ENCODE peak calls at places on chromosomes 11 and 22, in nine cellular contexts. O is K562, U is suprapubic skin, Y is ovary, Q is brain microvascular endothelial cell, G is endodermal cell, L is right atrium auricular region, A is neural progenitor cell, C is tibial nerve. R is an unnamed sample.
A peak's percentile ranks its signal among the peaks of the same experiment; 100 is the strongest.

GRCh38 chr11:126140932-126141291 is 70.5 kb downstream of the RPUSD4 start:
- DNase-seq in O (no peak), U (no peak), Y (peak; percentile 83), Q (no peak), G (no peak), L (peak; percentile 82), A (no peak), C (peak; percentile 65), R (no peak)

GRCh38 chr11:123183391-123184099 is 11.5 kb downstream of the CLMP start:
- DNase-seq in O (no peak), U (no peak), Y (no peak), Q (no peak), G (no peak), L (no peak), A (no peak), C (no peak), R (no peak)

GRCh38 chr11:9616858-9617257 is 43.4 kb downstream of the WEE1 start:
- DNase-seq in O (no peak), U (no peak), Y (no peak), Q (no peak), G (no peak), L (no peak), A (no peak), C (no peak), R (no peak)

GRCh38 chr11:115360186-115360824 is 143.9 kb downstream of the CADM1 start:
- DNase-seq in O (no peak), U (no peak), Y (no peak), Q (no peak), G (no peak), L (no peak), A (no peak), C (no peak), R (no peak)

GRCh38 chr11:67022961-67023956 is at the start of gene SYT12:
- DNase-seq in O (no peak), U (no peak), Y (no peak), Q (no peak), G (peak; percentile 73), L (no peak), A (peak; percentile 65), C (no peak), R (no peak)

GRCh38 chr22:45564349-45565030 is 61.8 kb downstream of the FBLN1 start:
- DNase-seq in O (no peak), U (no peak), Y (no peak), Q (no peak), G (no peak), L (no peak), A (no peak), C (no peak), R (no peak)

GRCh38 chr11:2419638-2420501 is 19.3 kb downstream of the TSSC4 start:
- DNase-seq in O (peak; percentile 76), U (no peak), Y (peak; percentile 79), Q (peak; percentile 48), G (peak; percentile 92), L (peak; percentile 84), A (peak; percentile 90), C (peak; percentile 76), R (no peak)

GRCh38 chr11:33471541-33471940 is 214.4 kb downstream of the HIPK3 start:
- DNase-seq in O (no peak), U (no peak), Y (no peak), Q (no peak), G (no peak), L (no peak), A (no peak), C (no peak), R (no peak)

GRCh38 chr11:73315288-73316020 is 7.4 kb downstream of the ARHGEF17 start:
- DNase-seq in O (no peak), U (no peak), Y (peak; percentile 31), Q (no peak), G (no peak), L (no peak), A (peak; percentile 39), C (no peak), R (no peak)

GRCh38 chr11:64284048-64284961 is at the start of gene BAD:
- DNase-seq in O (peak; percentile 99), U (peak; percentile 97), Y (peak; percentile 96), Q (peak; percentile 92), G (peak; percentile 99), L (peak; percentile 97), A (peak; percentile 98), C (peak; percentile 91), R (no peak)

GRCh38 chr11:5631969-5632635 is 7.3 kb downstream of the TRIM34 start:
- DNase-seq in O (no peak), U (no peak), Y (no peak), Q (no peak), G (no peak), L (no peak), A (no peak), C (no peak), R (no peak)

GRCh38 chr11:128334311-128335044 is 252.9 kb downstream of the ETS1 start:
- DNase-seq in O (no peak), U (peak; percentile 75), Y (peak; percentile 35), Q (no peak), G (no peak), L (no peak), A (no peak), C (no peak), R (no peak)

GRCh38 chr11:119361056-119361787 is 14.7 kb upstream of the MFRP start:
- DNase-seq in O (peak; percentile 67), U (peak; percentile 61), Y (peak; percentile 45), Q (peak; percentile 70), G (peak; percentile 90), L (no peak), A (peak; percentile 91), C (no peak), R (peak; percentile 48)

GRCh38 chr11:76210920-76211851 is 4.9 kb upstream of the WNT11 start:
- DNase-seq in O (no peak), U (no peak), Y (no peak), Q (no peak), G (peak; percentile 52), L (no peak), A (no peak), C (no peak), R (no peak)
- H3K4me3 ChIP-seq in O (no peak overlapping the region), U (peak overlapping the region; percentile 73), Y (peak overlapping the region; percentile 31), Q (peak overlapping the region; percentile 29), G (peak overlapping the region; percentile 79), L (peak overlapping the region; percentile 67), A (peak overlapping the region; percentile 56), C (no peak overlapping the region), R (peak overlapping the region; percentile 10)

DNA sequence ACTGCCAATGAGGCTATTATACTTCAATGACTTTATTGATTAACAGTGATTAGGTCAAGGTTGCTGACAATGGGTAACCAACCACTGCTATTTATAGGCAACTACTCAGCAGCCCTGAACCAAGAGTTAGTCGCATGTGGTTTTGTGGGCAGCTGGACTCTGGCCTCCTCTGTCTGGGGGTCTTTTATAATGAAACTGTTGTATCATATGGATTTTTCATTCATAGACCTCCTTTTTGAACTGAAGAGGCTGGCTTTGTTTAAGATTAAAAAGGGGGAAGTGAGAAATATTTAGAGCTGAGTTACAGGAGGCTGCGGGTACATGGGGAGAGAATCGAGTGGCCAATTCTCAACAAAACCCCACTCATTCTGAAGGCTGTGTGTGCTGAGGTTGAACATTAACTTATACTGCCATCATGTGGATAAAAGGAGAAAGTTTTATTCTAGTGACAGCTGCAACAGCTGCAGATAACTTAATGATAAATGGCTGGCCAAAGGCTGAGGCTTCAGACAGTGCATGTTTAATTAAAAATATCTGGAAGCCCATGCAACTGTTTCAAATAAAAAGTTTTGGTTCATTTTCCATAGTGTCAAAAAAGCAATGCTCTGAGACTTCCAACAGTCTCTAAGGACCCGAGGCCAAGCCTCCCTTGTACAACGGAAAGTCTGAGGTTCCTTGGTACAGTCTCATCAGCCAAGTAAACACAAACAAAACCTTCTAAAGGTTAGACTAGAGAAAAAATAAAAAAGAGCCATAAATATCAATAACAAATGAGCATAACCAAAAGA is 682.6 kb downstream of the KCNA4 start:
- DNase-seq in O (no peak), U (no peak), Y (no peak), Q (peak; percentile 65), G (peak; percentile 47), L (no peak), A (peak; percentile 56), C (no peak), R (no peak)
- TF ChIP-seq CTCF in O (no peak), U (peak; percentile 11), Y (no peak), Q (peak; percentile 46), G (peak; percentile 77), L (peak; percentile 51), A (peak; percentile 65), C (peak; percentile 37), R (peak; percentile 44)

DNA sequence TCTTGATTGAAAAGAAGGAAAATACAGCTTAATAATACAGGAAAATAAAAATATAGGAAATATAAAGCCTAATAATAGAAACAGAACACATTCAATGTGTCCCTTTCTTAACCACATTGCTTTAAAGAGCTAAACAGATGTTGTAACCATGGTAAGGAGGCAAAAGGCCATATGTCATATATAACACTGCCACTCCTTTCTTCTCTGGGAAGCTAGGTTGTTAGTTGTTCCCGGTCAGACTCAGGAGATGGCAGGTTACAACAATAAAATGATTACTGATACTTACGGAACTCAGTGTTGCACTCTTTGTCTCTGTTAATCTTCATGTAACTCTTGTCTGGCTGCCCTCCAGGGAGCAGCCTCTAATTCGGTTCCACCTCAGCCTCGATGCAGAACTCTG is 134.7 kb upstream of the PGR start:
- DNase-seq in O (no peak), U (no peak), Y (no peak), Q (no peak), G (no peak), L (no peak), A (peak; percentile 37), C (no peak), R (no peak)
- H3K36me3 ChIP-seq in O (no peaks in the 10 kb centered on the region), U (no peaks in the 10 kb centered on the region), Y (no peaks in the 10 kb centered on the region), Q (no peaks in the 10 kb centered on the region), G (no peaks in the 10 kb centered on the region), L (no peaks in the 10 kb centered on the region), A (no peaks in the 10 kb centered on the region), C (no peaks in the 10 kb centered on the region), R (no peaks in the 10 kb centered on the region)

DNA sequence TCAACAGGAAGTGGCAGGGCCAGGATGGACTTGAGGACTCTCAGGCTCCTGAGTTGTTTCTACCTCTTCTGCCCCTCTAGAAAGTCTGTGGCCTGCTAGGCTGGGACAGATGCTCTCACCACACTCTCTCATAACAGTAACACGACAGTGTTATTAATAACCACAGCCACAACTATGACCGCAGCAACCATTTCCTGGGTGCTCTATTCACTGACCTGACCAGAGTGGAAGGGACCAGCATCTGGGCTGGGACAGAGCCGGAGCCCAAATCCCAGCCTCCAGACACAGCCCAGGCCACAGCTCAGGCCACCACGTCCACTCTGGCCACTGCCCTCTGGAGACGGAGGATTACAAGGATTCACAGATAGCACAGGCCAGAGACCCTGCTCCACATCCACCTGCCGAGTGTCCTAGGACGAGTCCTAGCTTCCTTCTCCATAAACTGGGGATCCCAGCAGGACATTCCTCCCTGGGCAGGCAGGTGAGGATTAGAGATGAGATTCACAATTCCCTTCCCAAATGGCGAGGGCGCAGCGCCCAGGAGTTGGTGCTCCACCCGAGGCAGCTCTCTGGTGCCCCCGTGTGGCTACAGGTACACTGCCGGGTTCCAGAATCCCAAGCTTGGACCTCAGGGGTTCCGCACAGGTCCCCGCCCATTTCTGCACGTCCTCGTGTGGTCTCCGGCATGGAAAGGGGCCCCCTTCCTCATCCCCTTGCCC is 7.1 kb downstream of the PNPLA5 start:
- DNase-seq in O (peak; percentile 75), U (no peak), Y (peak; percentile 81), Q (peak; percentile 11), G (peak; percentile 95), L (peak; percentile 67), A (peak; percentile 77), C (peak; percentile 49), R (no peak)
- H3K4me3 ChIP-seq in O (no peak overlapping the region), U (no peak overlapping the region), Y (no peak overlapping the region), Q (no peak overlapping the region), G (no peak overlapping the region), L (no peak overlapping the region), A (no peak overlapping the region), C (no peak overlapping the region), R (no peak overlapping the region)

R was measured in BJ.